ENCODE peak calls at places on chromosomes 12 and 14, in ten cellular contexts. One of them, this sample, is unnamed.

GRCh38 chr14:103802353-103802752 is 45.0 kb downstream of the PPP1R13B start:
- DNase-seq in posterior cingulate gyrus: no peak
- DNase-seq in mucosa of descending colon: no peak
- DNase-seq in RKO: no peak
- DNase-seq in renal cortical epithelial cell: peak
- DNase-seq in stromal cell of bone marrow: no peak
- DNase-seq in activated T-helper 1 cell treated with anti-CD3 and anti-CD28 coated beads, Interleukin-2, amount 50 U/mL, for 16 hours: no peak
- DNase-seq in LoVo: no peak
- DNase-seq in HFFc6: no peak
- DNase-seq in GDM1: no peak
- DNase-seq in this sample: no peak

GRCh38 chr14:92425101-92425500 is 88.5 kb upstream of the RIN3 start:
- DNase-seq in RKO: peak
- DNase-seq in LoVo: peak
- DNase-seq in activated T-helper 1 cell treated with anti-CD3 and anti-CD28 coated beads, Interleukin-2, amount 50 U/mL, for 16 hours: no peak
- DNase-seq in stromal cell of bone marrow: peak
- DNase-seq in renal cortical epithelial cell: peak
- DNase-seq in posterior cingulate gyrus: no peak
- DNase-seq in GDM1: no peak
- DNase-seq in HFFc6: peak
- DNase-seq in mucosa of descending colon: no peak
- DNase-seq in this sample: peak

GRCh38 chr14:36555998-36556743 is 26.2 kb downstream of the NKX2-8 start:
- DNase-seq in RKO: no peak
- DNase-seq in mucosa of descending colon: no peak
- DNase-seq in activated T-helper 1 cell treated with anti-CD3 and anti-CD28 coated beads, Interleukin-2, amount 50 U/mL, for 16 hours: no peak
- DNase-seq in posterior cingulate gyrus: no peak
- DNase-seq in GDM1: no peak
- DNase-seq in stromal cell of bone marrow: no peak
- DNase-seq in renal cortical epithelial cell: no peak
- DNase-seq in HFFc6: no peak
- DNase-seq in LoVo: no peak
- DNase-seq in this sample: no peak

GRCh38 chr12:101230547-101230946 is 20.5 kb upstream of the SLC5A8 start:
- DNase-seq in mucosa of descending colon: no peak
- DNase-seq in RKO: peak
- DNase-seq in posterior cingulate gyrus: no peak
- DNase-seq in HFFc6: peak
- DNase-seq in renal cortical epithelial cell: peak
- DNase-seq in LoVo: no peak
- DNase-seq in activated T-helper 1 cell treated with anti-CD3 and anti-CD28 coated beads, Interleukin-2, amount 50 U/mL, for 16 hours: no peak
- DNase-seq in GDM1: no peak
- DNase-seq in stromal cell of bone marrow: peak
- DNase-seq in this sample: no peak

GRCh38 chr14:24315807-24316596 is 4.7 kb downstream of the LTB4R start:
- DNase-seq in HFFc6: no peak
- DNase-seq in stromal cell of bone marrow: no peak
- DNase-seq in LoVo: peak
- DNase-seq in renal cortical epithelial cell: no peak
- DNase-seq in mucosa of descending colon: peak
- DNase-seq in RKO: no peak
- DNase-seq in posterior cingulate gyrus: no peak
- DNase-seq in GDM1: no peak
- DNase-seq in activated T-helper 1 cell treated with anti-CD3 and anti-CD28 coated beads, Interleukin-2, amount 50 U/mL, for 16 hours: no peak
- DNase-seq in this sample: no peak

GRCh38 chr14:58772814-58773620 is 135.3 kb downstream of the DACT1 start:
- DNase-seq in HFFc6: no peak
- DNase-seq in LoVo: peak
- DNase-seq in stromal cell of bone marrow: no peak
- DNase-seq in GDM1: no peak
- DNase-seq in RKO: no peak
- DNase-seq in mucosa of descending colon: no peak
- DNase-seq in posterior cingulate gyrus: no peak
- DNase-seq in renal cortical epithelial cell: no peak
- DNase-seq in activated T-helper 1 cell treated with anti-CD3 and anti-CD28 coated beads, Interleukin-2, amount 50 U/mL, for 16 hours: no peak
- DNase-seq in this sample: peak

GRCh38 chr14:65637780-65638179 is 225.2 kb downstream of the FUT8 start:
- DNase-seq in LoVo: no peak
- DNase-seq in mucosa of descending colon: no peak
- DNase-seq in RKO: peak
- DNase-seq in HFFc6: no peak
- DNase-seq in renal cortical epithelial cell: peak
- DNase-seq in stromal cell of bone marrow: no peak
- DNase-seq in activated T-helper 1 cell treated with anti-CD3 and anti-CD28 coated beads, Interleukin-2, amount 50 U/mL, for 16 hours: no peak
- DNase-seq in posterior cingulate gyrus: no peak
- DNase-seq in GDM1: no peak
- DNase-seq in this sample: peak

GRCh38 chr12:47577213-47577612 is 128.6 kb downstream of the RPAP3 start:
- DNase-seq in mucosa of descending colon: no peak
- DNase-seq in RKO: no peak
- DNase-seq in stromal cell of bone marrow: no peak
- DNase-seq in GDM1: no peak
- DNase-seq in posterior cingulate gyrus: no peak
- DNase-seq in LoVo: no peak
- DNase-seq in HFFc6: no peak
- DNase-seq in activated T-helper 1 cell treated with anti-CD3 and anti-CD28 coated beads, Interleukin-2, amount 50 U/mL, for 16 hours: no peak
- DNase-seq in renal cortical epithelial cell: no peak
- DNase-seq in this sample: no peak

GRCh38 chr14:92599786-92600185 is 86.2 kb downstream of the RIN3 start:
- DNase-seq in LoVo: no peak
- DNase-seq in posterior cingulate gyrus: no peak
- DNase-seq in RKO: no peak
- DNase-seq in GDM1: no peak
- DNase-seq in stromal cell of bone marrow: no peak
- DNase-seq in activated T-helper 1 cell treated with anti-CD3 and anti-CD28 coated beads, Interleukin-2, amount 50 U/mL, for 16 hours: no peak
- DNase-seq in mucosa of descending colon: no peak
- DNase-seq in HFFc6: peak
- DNase-seq in renal cortical epithelial cell: no peak
- DNase-seq in this sample: no peak

GRCh38 chr12:58452546-58452945 is 467.8 kb downstream of the LRIG3 start:
- DNase-seq in stromal cell of bone marrow: peak
- DNase-seq in LoVo: no peak
- DNase-seq in GDM1: no peak
- DNase-seq in mucosa of descending colon: no peak
- DNase-seq in HFFc6: peak
- DNase-seq in posterior cingulate gyrus: no peak
- DNase-seq in activated T-helper 1 cell treated with anti-CD3 and anti-CD28 coated beads, Interleukin-2, amount 50 U/mL, for 16 hours: no peak
- DNase-seq in renal cortical epithelial cell: peak
- DNase-seq in RKO: no peak
- DNase-seq in this sample: no peak

GRCh38 chr12:4829161-4829792 is 80.4 kb upstream of the KCNA1 start:
- DNase-seq in GDM1: peak
- DNase-seq in activated T-helper 1 cell treated with anti-CD3 and anti-CD28 coated beads, Interleukin-2, amount 50 U/mL, for 16 hours: no peak
- DNase-seq in RKO: no peak
- DNase-seq in stromal cell of bone marrow: no peak
- DNase-seq in HFFc6: no peak
- DNase-seq in mucosa of descending colon: no peak
- DNase-seq in posterior cingulate gyrus: no peak
- DNase-seq in renal cortical epithelial cell: no peak
- DNase-seq in LoVo: no peak
- DNase-seq in this sample: no peak

GRCh38 chr12:72272731-72273498 is 745 bp downstream of the TRHDE start:
- DNase-seq in activated T-helper 1 cell treated with anti-CD3 and anti-CD28 coated beads, Interleukin-2, amount 50 U/mL, for 16 hours: no peak
- DNase-seq in GDM1: no peak
- DNase-seq in HFFc6: peak
- DNase-seq in renal cortical epithelial cell: peak
- DNase-seq in LoVo: no peak
- DNase-seq in posterior cingulate gyrus: peak
- DNase-seq in stromal cell of bone marrow: no peak
- DNase-seq in mucosa of descending colon: no peak
- DNase-seq in RKO: no peak
- DNase-seq in this sample: peak

GRCh38 chr12:93699271-93700141 is 22.3 kb downstream of the CRADD start:
- DNase-seq in LoVo: no peak
- DNase-seq in activated T-helper 1 cell treated with anti-CD3 and anti-CD28 coated beads, Interleukin-2, amount 50 U/mL, for 16 hours: no peak
- DNase-seq in stromal cell of bone marrow: peak
- DNase-seq in posterior cingulate gyrus: no peak
- DNase-seq in GDM1: no peak
- DNase-seq in RKO: no peak
- DNase-seq in renal cortical epithelial cell: peak
- DNase-seq in mucosa of descending colon: no peak
- DNase-seq in HFFc6: peak
- DNase-seq in this sample: no peak

GRCh38 chr14:104517426-104517825 is 62.1 kb upstream of the C14orf180 start:
- DNase-seq in mucosa of descending colon: no peak
- DNase-seq in stromal cell of bone marrow: no peak
- DNase-seq in GDM1: no peak
- DNase-seq in LoVo: no peak
- DNase-seq in HFFc6: no peak
- DNase-seq in posterior cingulate gyrus: no peak
- DNase-seq in RKO: no peak
- DNase-seq in activated T-helper 1 cell treated with anti-CD3 and anti-CD28 coated beads, Interleukin-2, amount 50 U/mL, for 16 hours: no peak
- DNase-seq in renal cortical epithelial cell: no peak
- DNase-seq in this sample: no peak

GRCh38 chr14:33933386-33933934 is 17.4 kb downstream of the EGLN3 start:
- DNase-seq in mucosa of descending colon: no peak
- DNase-seq in GDM1: no peak
- DNase-seq in renal cortical epithelial cell: no peak
- DNase-seq in HFFc6: no peak
- DNase-seq in posterior cingulate gyrus: no peak
- DNase-seq in activated T-helper 1 cell treated with anti-CD3 and anti-CD28 coated beads, Interleukin-2, amount 50 U/mL, for 16 hours: no peak
- DNase-seq in LoVo: no peak
- DNase-seq in stromal cell of bone marrow: no peak
- DNase-seq in RKO: no peak
- DNase-seq in this sample: no peak

GRCh38 chr12:92439397-92439779 is 263.4 kb upstream of the PLEKHG7 start:
- DNase-seq in RKO: no peak
- DNase-seq in mucosa of descending colon: no peak
- DNase-seq in LoVo: no peak
- DNase-seq in activated T-helper 1 cell treated with anti-CD3 and anti-CD28 coated beads, Interleukin-2, amount 50 U/mL, for 16 hours: no peak
- DNase-seq in stromal cell of bone marrow: peak
- DNase-seq in posterior cingulate gyrus: no peak
- DNase-seq in HFFc6: peak
- DNase-seq in GDM1: no peak
- DNase-seq in renal cortical epithelial cell: peak
- DNase-seq in this sample: no peak

GRCh38 chr12:123905319-123905925 is 67.2 kb downstream of the CCDC92 start:
- DNase-seq in RKO: peak
- DNase-seq in HFFc6: peak
- DNase-seq in posterior cingulate gyrus: peak
- DNase-seq in GDM1: peak
- DNase-seq in renal cortical epithelial cell: peak
- DNase-seq in LoVo: peak
- DNase-seq in activated T-helper 1 cell treated with anti-CD3 and anti-CD28 coated beads, Interleukin-2, amount 50 U/mL, for 16 hours: peak
- DNase-seq in mucosa of descending colon: no peak
- DNase-seq in stromal cell of bone marrow: peak
- DNase-seq in this sample: peak

GRCh38 chr12:3304436-3305135 is 186.4 kb upstream of the PRMT8 start:
- DNase-seq in posterior cingulate gyrus: peak
- DNase-seq in HFFc6: peak
- DNase-seq in stromal cell of bone marrow: peak
- DNase-seq in mucosa of descending colon: no peak
- DNase-seq in activated T-helper 1 cell treated with anti-CD3 and anti-CD28 coated beads, Interleukin-2, amount 50 U/mL, for 16 hours: no peak
- DNase-seq in GDM1: no peak
- DNase-seq in RKO: peak
- DNase-seq in LoVo: no peak
- DNase-seq in renal cortical epithelial cell: peak
- DNase-seq in this sample: peak

GRCh38 chr14:100203962-100204834 is 34.7 kb upstream of the YY1 start:
- DNase-seq in posterior cingulate gyrus: no peak
- DNase-seq in stromal cell of bone marrow: no peak
- DNase-seq in GDM1: no peak
- DNase-seq in renal cortical epithelial cell: peak
- DNase-seq in activated T-helper 1 cell treated with anti-CD3 and anti-CD28 coated beads, Interleukin-2, amount 50 U/mL, for 16 hours: no peak
- DNase-seq in mucosa of descending colon: no peak
- DNase-seq in RKO: no peak
- DNase-seq in LoVo: no peak
- DNase-seq in HFFc6: no peak
- DNase-seq in this sample: no peak

GRCh38 chr12:2341871-2342270 is 289.1 kb downstream of the CACNA1C start:
- DNase-seq in renal cortical epithelial cell: peak
- DNase-seq in HFFc6: peak
- DNase-seq in activated T-helper 1 cell treated with anti-CD3 and anti-CD28 coated beads, Interleukin-2, amount 50 U/mL, for 16 hours: no peak
- DNase-seq in LoVo: no peak
- DNase-seq in GDM1: no peak
- DNase-seq in stromal cell of bone marrow: peak
- DNase-seq in mucosa of descending colon: no peak
- DNase-seq in RKO: peak
- DNase-seq in posterior cingulate gyrus: no peak
- DNase-seq in this sample: no peak

GRCh38 chr12:87216436-87216835 is 812.8 kb downstream of the C12orf50 start:
- DNase-seq in GDM1: no peak
- DNase-seq in stromal cell of bone marrow: peak
- DNase-seq in activated T-helper 1 cell treated with anti-CD3 and anti-CD28 coated beads, Interleukin-2, amount 50 U/mL, for 16 hours: no peak
- DNase-seq in renal cortical epithelial cell: no peak
- DNase-seq in LoVo: no peak
- DNase-seq in mucosa of descending colon: no peak
- DNase-seq in RKO: no peak
- DNase-seq in HFFc6: no peak
- DNase-seq in posterior cingulate gyrus: no peak
- DNase-seq in this sample: no peak